ENCODE peak calls at places on chromosomes 11 and 22, in four cellular contexts. P is HT1080, J is HCEC 1CT, S is AG08395. I is an unnamed sample.

GRCh38 chr11:45245237-45246045 is 40.7 kb downstream of the SYT13 start:
- DNase-seq in P (no peak), S (no peak), J (no peak), I (no peak)

GRCh38 chr11:67252831-67253239 is 13.4 kb upstream of the GRK2 start:
- DNase-seq in S (no peak), P (peak), J (peak), I (no peak)

GRCh38 chr22:31300896-31301295 is 8.6 kb upstream of the PIK3IP1 start:
- DNase-seq in P (no peak), J (no peak), S (no peak), I (no peak)

GRCh38 chr11:116504541-116505149 is 268.1 kb downstream of the BUD13 start:
- DNase-seq in S (no peak), P (no peak), J (no peak), I (no peak)

GRCh38 chr11:67522338-67522737 is 908 bp downstream of the CABP2 start:
- DNase-seq in J (no peak), P (no peak), S (no peak), I (no peak)

GRCh38 chr11:100329352-100329751 is 357.7 kb upstream of the ARHGAP42 start:
- DNase-seq in J (no peak), S (no peak), P (peak), I (no peak)

GRCh38 chr11:79461144-79461543 is 20.3 kb upstream of the TENM4 start:
- DNase-seq in S (peak), P (peak), J (no peak), I (no peak)

GRCh38 chr11:9616042-9616640 is 42.7 kb downstream of the WEE1 start:
- DNase-seq in P (peak), S (no peak), J (no peak), I (no peak)

GRCh38 chr11:119316017-119316728 is 757 bp downstream of the MCAM start:
- DNase-seq in P (peak), J (no peak), S (no peak), I (no peak)

GRCh38 chr11:81497202-81497804 is 1236.4 kb downstream of the FAM181B start:
- DNase-seq in P (peak), J (no peak), S (peak), I (no peak)

GRCh38 chr22:46010951-46011626 is 34.1 kb upstream of the WNT7B start:
- DNase-seq in S (no peak), J (no peak), P (no peak), I (no peak)

GRCh38 chr11:121670792-121671275 is 218.1 kb upstream of the SORL1-AS1 start:
- DNase-seq in J (no peak), P (no peak), S (no peak), I (no peak)